ENCODE peak calls at places on chromosomes 4 and X, in eight cellular contexts. Q is skeletal muscle cell; W is activated CD8-positive, alpha-beta memory T cell treated with anti-CD3 and anti-CD28 coated beads for 4 hours; K is osteocyte; H is amniotic stem cell; S is PC-9; P is A549; X is H1. Z is an unnamed sample.

GRCh38 chr4:26021417-26022345 is 107.7 kb downstream of the SMIM20 start:
- DNase-seq in Q (no peak), X (no peak), P (peak), S (peak), K (no peak), H (no peak), W (no peak), Z (no peak)

GRCh38 chr4:140309124-140309870 is 64.1 kb upstream of the SCOC start:
- DNase-seq in P (no peak), X (no peak), S (no peak), W (no peak), H (no peak), Q (no peak), K (no peak), Z (peak)

GRCh38 chrX:26581086-26581485 is 365.1 kb downstream of the MAGEB5 start:
- DNase-seq in Q (no peak), K (no peak), P (no peak), W (no peak), S (no peak), H (no peak), X (no peak), Z (no peak)

GRCh38 chrX:21374994-21375794 is 976 bp downstream of the CNKSR2 start:
- DNase-seq in Q (no peak), W (no peak), H (no peak), X (peak), S (no peak), K (no peak), P (peak), Z (no peak)

GRCh38 chrX:154136627-154137161 is 7.3 kb upstream of the OPN1LW start:
- DNase-seq in P (peak), W (peak), X (peak), S (peak), K (peak), Q (no peak), H (no peak), Z (no peak)

GRCh38 chr4:38128478-38129451 is 168.6 kb downstream of the PTTG2 start:
- DNase-seq in S (no peak), Q (peak), W (peak), H (no peak), P (no peak), K (no peak), X (peak), Z (peak)

GRCh38 chr4:186554485-186554884 is 882 bp downstream of the MTNR1A start:
- DNase-seq in H (no peak), K (peak), Q (no peak), X (no peak), P (peak), W (no peak), S (no peak), Z (no peak)

GRCh38 chr4:186161138-186161537 is 30.2 kb upstream of the CYP4V2 start:
- DNase-seq in W (no peak), H (no peak), K (no peak), X (no peak), S (no peak), Q (no peak), P (no peak), Z (no peak)

GRCh38 chr4:140266958-140267568 is 106.4 kb upstream of the SCOC start:
- DNase-seq in Q (peak), P (no peak), X (no peak), W (no peak), S (peak), H (no peak), K (no peak), Z (no peak)

GRCh38 chrX:140526138-140526537 is 21.3 kb upstream of the SOX3 start:
- DNase-seq in P (no peak), W (no peak), X (no peak), Q (peak), H (no peak), K (no peak), S (no peak), Z (no peak)

GRCh38 chr4:40335508-40335860 is 351 bp downstream of the CHRNA9 start:
- DNase-seq in W (no peak), K (no peak), X (no peak), P (no peak), H (no peak), S (no peak), Q (no peak), Z (no peak)

GRCh38 chrX:138745215-138745614 is 33.7 kb upstream of the FGF13 start:
- DNase-seq in Q (peak), H (no peak), K (no peak), X (no peak), W (no peak), P (peak), S (peak), Z (peak)

GRCh38 chrX:101057095-101057714 is 5.3 kb upstream of the TRMT2B start:
- DNase-seq in P (no peak), K (no peak), W (no peak), S (no peak), Q (no peak), H (no peak), X (no peak), Z (no peak)

GRCh38 chr4:145686991-145687390 is 7.0 kb downstream of the C4orf51 start:
- DNase-seq in Q (no peak), S (no peak), K (no peak), X (no peak), P (no peak), W (no peak), H (no peak), Z (no peak)

GRCh38 chrX:50721771-50722521 is 92.0 kb downstream of the SHROOM4 start:
- DNase-seq in S (no peak), W (no peak), Q (no peak), P (no peak), H (no peak), X (no peak), K (no peak), Z (no peak)

GRCh38 chr4:170093978-170094377 is 4.2 kb upstream of the AADAT start:
- DNase-seq in W (no peak), P (no peak), Q (no peak), K (no peak), X (no peak), H (no peak), S (no peak), Z (no peak)

GRCh38 chrX:134476284-134476683 is 16.3 kb downstream of the HPRT1 start:
- DNase-seq in W (no peak), S (no peak), K (no peak), Q (no peak), X (no peak), P (no peak), H (no peak), Z (no peak)

GRCh38 chr4:39846135-39846534 is 131.6 kb downstream of the PDS5A start:
- DNase-seq in K (no peak), S (no peak), P (no peak), W (no peak), X (no peak), Q (no peak), H (no peak), Z (no peak)

GRCh38 chr4:86358176-86358701 is 1.6 kb downstream of the MAPK10 start:
- DNase-seq in W (no peak), K (no peak), P (no peak), S (no peak), H (no peak), Q (no peak), X (no peak), Z (no peak)

GRCh38 chr4:8688908-8689445 is 96.4 kb downstream of the CPZ start:
- DNase-seq in P (no peak), H (no peak), X (no peak), S (no peak), Q (no peak), W (no peak), K (no peak), Z (no peak)

GRCh38 chr4:101191302-101192098 is 155.8 kb downstream of the PPP3CA start:
- DNase-seq in Q (peak), W (no peak), X (peak), S (no peak), P (no peak), K (no peak), H (no peak), Z (no peak)

GRCh38 chr4:105060628-105061027 is 86.0 kb upstream of the TET2 start:
- DNase-seq in K (no peak), X (no peak), W (no peak), Q (peak), H (no peak), P (no peak), S (no peak), Z (no peak)

GRCh38 chrX:94813541-94813940 is 1139.5 kb downstream of the FAM133A start:
- DNase-seq in Q (no peak), S (no peak), H (no peak), X (no peak), P (no peak), K (no peak), W (no peak), Z (no peak)

GRCh38 chrX:102975016-102975415 is 37.9 kb downstream of the RAB40AL start:
- DNase-seq in Q (no peak), X (no peak), H (no peak), S (no peak), P (no peak), W (no peak), K (no peak), Z (no peak)

GRCh38 chr4:108852691-108853090 is 89.8 kb upstream of the ETNPPL start:
- DNase-seq in W (no peak), H (no peak), K (no peak), P (no peak), S (no peak), X (no peak), Q (no peak), Z (no peak)

GRCh38 chr4:2284934-2285664 is 23.2 kb upstream of the MXD4 start:
- DNase-seq in K (no peak), S (no peak), Q (no peak), H (no peak), X (no peak), P (no peak), W (no peak), Z (no peak)

GRCh38 chrX:149992918-149993317 is 54.6 kb upstream of the EOLA2 start:
- DNase-seq in P (no peak), W (no peak), X (no peak), Q (no peak), K (no peak), H (no peak), S (no peak), Z (no peak)

GRCh38 chrX:114841051-114841450 is 176.4 kb downstream of the IL13RA2 start:
- DNase-seq in S (no peak), W (no peak), Q (no peak), K (no peak), P (no peak), X (no peak), H (no peak), Z (no peak)

GRCh38 chr4:52376107-52376704 is 282.9 kb downstream of the USP46 start:
- DNase-seq in H (peak), X (no peak), S (no peak), K (no peak), W (no peak), P (peak), Q (peak), Z (no peak)

GRCh38 chr4:129358571-129358970 is 262.6 kb downstream of the C4orf33 start:
- DNase-seq in X (no peak), P (no peak), Q (peak), K (no peak), S (no peak), H (no peak), W (no peak), Z (no peak)

GRCh38 chr4:602559-602942 is 22.8 kb upstream of the PDE6B start:
- DNase-seq in S (peak), P (no peak), X (peak), Q (no peak), H (no peak), W (peak), K (peak), Z (no peak)

GRCh38 chrX:68018248-68019203 is 414.8 kb downstream of the OPHN1 start:
- DNase-seq in S (peak), H (no peak), Q (no peak), W (no peak), P (no peak), K (no peak), X (peak), Z (no peak)

GRCh38 chrX:84501798-84502628 is at the start of gene HDX:
- DNase-seq in X (peak), H (peak), W (peak), P (peak), K (peak), S (peak), Q (peak), Z (peak)

GRCh38 chr4:48780867-48781219 is 764 bp upstream of the FRYL start:
- DNase-seq in K (no peak), Q (no peak), S (peak), H (peak), W (peak), X (no peak), P (no peak), Z (no peak)

GRCh38 chrX:15882704-15883539 is 28.3 kb upstream of the AP1S2 start:
- DNase-seq in W (no peak), S (peak), P (no peak), K (no peak), Q (no peak), H (no peak), X (no peak), Z (no peak)